ENCODE peak calls at places on chromosomes 16 and 17, in five cellular contexts. P is heart right ventricle, N is testis, E is brain microvascular endothelial cell, T is ascending aorta. I is an unnamed sample.

GRCh38 chr17:381941-382643 is 29.5 kb upstream of the RPH3AL start:
- DNase-seq in P (no peak), N (no peak), E (no peak), T (no peak), I (no peak)

GRCh38 chr16:53501216-53501859 is 1.7 kb downstream of the AKTIP start:
- DNase-seq in P (no peak), N (no peak), E (no peak), T (no peak), I (no peak)

GRCh38 chr17:965311-965989 is 14.1 kb downstream of the NXN start:
- DNase-seq in P (no peak), N (no peak), E (no peak), T (no peak), I (peak)

GRCh38 chr16:68786685-68787418 is 49.8 kb downstream of the CDH1 start:
- DNase-seq in P (no peak), N (peak), E (peak), T (no peak), I (no peak)

GRCh38 chr16:86191663-86192062 is 292.7 kb downstream of the IRF8 start:
- DNase-seq in P (no peak), N (no peak), E (no peak), T (no peak), I (no peak)

GRCh38 chr17:17179371-17179827 is 26.7 kb downstream of the PLD6 start:
- DNase-seq in P (no peak), N (no peak), E (no peak), T (no peak), I (no peak)

GRCh38 chr17:82648165-82648668 is at the start of gene WDR45B:
- DNase-seq in P (peak), N (peak), E (peak), T (peak), I (peak)

GRCh38 chr16:72013389-72013788 is 4.8 kb downstream of the DHODH start:
- DNase-seq in P (no peak), N (no peak), E (no peak), T (no peak), I (no peak)

GRCh38 chr16:84497418-84497817 is 7.0 kb downstream of the MEAK7 start:
- DNase-seq in P (no peak), N (no peak), E (no peak), T (peak), I (no peak)

GRCh38 chr17:42673885-42674754 is 2.7 kb downstream of the PLEKHH3 start:
- DNase-seq in P (peak), N (peak), E (no peak), T (peak), I (no peak)

GRCh38 chr16:55703003-55704001 is 47.5 kb downstream of the SLC6A2 start:
- DNase-seq in P (no peak), N (peak), E (peak), T (no peak), I (peak)

GRCh38 chr16:84079664-84080063 is 37.1 kb upstream of the SLC38A8 start:
- DNase-seq in P (no peak), N (no peak), E (no peak), T (no peak), I (no peak)

GRCh38 chr16:79169239-79169638 is 431.3 kb downstream of the MAF start:
- DNase-seq in P (no peak), N (no peak), E (peak), T (no peak), I (no peak)

GRCh38 chr16:73186752-73187151 is 138.8 kb upstream of the ZFHX3 start:
- DNase-seq in P (no peak), N (no peak), E (no peak), T (no peak), I (no peak)

GRCh38 chr17:36939059-36939943 is 2.0 kb downstream of the LHX1 start:
- DNase-seq in P (no peak), N (no peak), E (no peak), T (peak), I (no peak)

GRCh38 chr17:72609501-72609900 is 483.0 kb downstream of the SLC39A11 start:
- DNase-seq in P (no peak), N (no peak), E (peak), T (no peak), I (peak)
- TF ChIP-seq CTCF in P (no peak), N (no peak), E (no peak), T (no peak), I (no peak)

GRCh38 chr16:4160663-4161436 is 44.6 kb upstream of the ADCY9 start:
- DNase-seq in P (no peak), N (no peak), E (no peak), T (no peak), I (no peak)
- TF ChIP-seq CTCF in P (no peak), N (no peak), E (no peak), T (no peak), I (peak)

GRCh38 chr16:58009856-58010416 is 8.7 kb downstream of the USB1 start:
- DNase-seq in P (peak), N (no peak), E (no peak), T (no peak), I (no peak)

GRCh38 chr16:58012481-58012880 is 11.3 kb downstream of the USB1 start:
- DNase-seq in P (no peak), N (no peak), E (no peak), T (no peak), I (no peak)

GRCh38 chr16:58010886-58011285 is 9.7 kb downstream of the USB1 start:
- DNase-seq in P (no peak), N (no peak), E (no peak), T (no peak), I (no peak)

GRCh38 chr16:58013201-58013956 is 12.2 kb downstream of the USB1 start:
- DNase-seq in P (no peak), N (no peak), E (no peak), T (no peak), I (no peak)

DNA sequence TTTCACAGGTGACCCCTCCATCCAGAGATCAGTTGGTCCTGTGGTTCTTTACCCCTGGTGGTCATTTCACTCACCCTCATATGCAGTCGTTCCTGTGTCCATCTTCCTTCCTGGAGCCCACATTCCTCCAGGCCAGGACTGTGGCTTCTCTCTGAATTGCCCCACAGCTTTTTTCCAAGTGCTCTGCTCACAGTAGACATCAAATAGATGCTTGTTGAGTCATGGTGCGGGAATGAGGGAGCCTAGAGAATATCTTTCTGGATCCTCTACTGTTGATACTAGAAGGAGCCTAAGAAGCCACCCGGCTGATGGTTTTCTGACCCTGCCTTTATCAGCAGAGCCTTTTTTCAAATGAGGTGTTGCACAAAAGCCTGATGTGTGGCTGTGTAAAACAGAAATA is 10.4 kb downstream of the USB1 start:
- DNase-seq in P (no peak), N (no peak), E (peak), T (no peak), I (peak)
- TF ChIP-seq CTCF in P (no peak), N (no peak), E (peak), T (no peak), I (peak)

DNA sequence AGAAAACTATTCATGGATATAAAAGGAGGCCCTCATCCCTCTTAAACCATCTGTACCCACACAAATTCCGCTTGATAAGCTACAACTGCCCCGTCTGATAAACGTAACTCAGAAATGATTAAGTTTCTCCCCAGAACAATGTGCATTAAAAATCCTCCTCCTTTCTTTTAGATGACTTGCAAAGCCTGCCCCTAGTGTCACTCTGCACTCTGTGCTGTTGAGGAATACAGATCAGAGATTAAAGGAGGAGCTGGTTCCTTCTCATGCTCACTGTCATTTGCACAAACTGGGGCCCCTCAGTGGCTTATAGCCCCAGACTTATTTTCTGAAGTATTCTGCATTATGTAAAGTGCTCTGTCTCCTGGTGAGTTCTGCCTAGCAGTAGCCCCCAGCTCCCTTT is 33.3 kb downstream of the CDRT15 start:
- DNase-seq in P (no peak), N (no peak), E (no peak), T (no peak), I (no peak)
- TF ChIP-seq CTCF in P (no peak), N (peak), E (peak), T (no peak), I (peak)

DNA sequence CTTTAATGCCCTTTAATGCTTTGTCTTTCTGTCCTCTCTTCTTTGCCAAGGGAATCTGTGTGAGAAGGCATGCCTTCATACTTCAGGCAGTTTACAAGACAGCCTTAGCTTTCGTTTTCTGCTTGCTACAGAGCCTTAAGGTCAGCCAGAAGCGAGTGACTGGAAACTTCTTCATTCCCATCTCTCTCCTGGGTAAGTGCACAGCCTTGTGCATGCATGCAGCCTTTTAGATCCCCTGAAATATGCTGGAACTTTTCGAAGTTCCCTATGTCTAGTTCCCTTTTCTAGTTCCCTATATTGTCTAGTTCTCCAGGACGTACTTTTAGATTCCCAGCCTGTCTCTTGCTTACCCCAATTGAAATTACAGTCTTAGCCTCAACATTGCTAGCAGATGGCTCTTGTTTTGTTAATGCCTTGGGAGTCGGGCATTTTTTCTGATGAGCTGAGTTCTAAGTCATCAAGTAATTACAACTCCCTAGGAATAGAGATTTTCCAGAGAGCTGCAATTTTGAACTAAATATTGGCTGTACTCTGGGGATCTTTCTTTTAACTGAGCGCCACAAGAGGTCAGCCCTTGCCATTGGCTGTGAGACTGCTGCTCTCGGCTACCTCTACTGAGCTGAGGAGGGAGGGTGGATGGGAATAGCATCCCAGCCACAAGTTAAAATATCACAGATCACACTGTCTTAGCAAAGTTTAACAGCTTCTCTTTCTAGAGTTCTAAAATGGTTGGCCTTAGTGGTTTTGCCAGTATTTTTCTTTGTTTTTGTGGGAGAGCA is 22.7 kb upstream of the PPM1D start:
- DNase-seq in P (no peak), N (peak), E (peak), T (peak), I (peak)
- TF ChIP-seq CTCF in P (no peak), N (no peak), E (peak), T (peak), I (no peak)

GRCh38 chr17:55177159-55177913 is 87.4 kb upstream of the HLF start:
- DNase-seq in P (no peak), N (no peak), E (no peak), T (no peak), I (no peak)
- TF ChIP-seq CTCF in P (no peak), N (no peak), E (peak), T (no peak), I (peak)

I was measured in HFFc6.